ENCODE peak calls at places on chromosome 19, in eight cellular contexts. One of them, this sample, is unnamed.

GRCh38 chr19:51693819-51694218 is 689 bp downstream of the SPACA6 start:
- DNase-seq in cardiac muscle cell: no peak
- DNase-seq in neural crest cell: no peak
- DNase-seq in NCI-H460: no peak
- DNase-seq in NCI-H1694 treated with DMSO at 0.1 percent for 48 hours: no peak
- DNase-seq in activated CD4-positive, alpha-beta T cell treated with anti-CD3 and anti-CD28 coated beads, Interleukin-2, amount 50 U/mL, for 24 hours: no peak
- DNase-seq in cerebellar cortex: no peak
- DNase-seq in fibroblast of the aortic adventitia: no peak
- DNase-seq in this sample: no peak

GRCh38 chr19:927044-927706 is 1.3 kb downstream of the ARID3A start:
- DNase-seq in neural crest cell: peak; percentile 54
- DNase-seq in cardiac muscle cell: peak; percentile 71
- DNase-seq in cerebellar cortex: no peak
- DNase-seq in NCI-H460: no peak
- DNase-seq in NCI-H1694 treated with DMSO at 0.1 percent for 48 hours: no peak
- DNase-seq in activated CD4-positive, alpha-beta T cell treated with anti-CD3 and anti-CD28 coated beads, Interleukin-2, amount 50 U/mL, for 24 hours: no peak
- DNase-seq in fibroblast of the aortic adventitia: peak; percentile 34
- DNase-seq in this sample: peak; percentile 60

GRCh38 chr19:1575323-1576241 is 7.5 kb upstream of the MEX3D start:
- DNase-seq in cerebellar cortex: no peak
- DNase-seq in cardiac muscle cell: no peak
- DNase-seq in neural crest cell: no peak
- DNase-seq in activated CD4-positive, alpha-beta T cell treated with anti-CD3 and anti-CD28 coated beads, Interleukin-2, amount 50 U/mL, for 24 hours: no peak
- DNase-seq in NCI-H1694 treated with DMSO at 0.1 percent for 48 hours: no peak
- DNase-seq in NCI-H460: no peak
- DNase-seq in fibroblast of the aortic adventitia: no peak
- DNase-seq in this sample: no peak

GRCh38 chr19:30719189-30719990 is 347.2 kb downstream of the ZNF536 start:
- DNase-seq in NCI-H1694 treated with DMSO at 0.1 percent for 48 hours: no peak
- DNase-seq in cardiac muscle cell: peak; percentile 52
- DNase-seq in neural crest cell: peak; percentile 22
- DNase-seq in fibroblast of the aortic adventitia: peak; percentile 28
- DNase-seq in activated CD4-positive, alpha-beta T cell treated with anti-CD3 and anti-CD28 coated beads, Interleukin-2, amount 50 U/mL, for 24 hours: no peak
- DNase-seq in NCI-H460: no peak
- DNase-seq in cerebellar cortex: peak; percentile 47
- DNase-seq in this sample: peak; percentile 13

GRCh38 chr19:39843919-39844793 is 2.0 kb downstream of the FBL start:
- DNase-seq in activated CD4-positive, alpha-beta T cell treated with anti-CD3 and anti-CD28 coated beads, Interleukin-2, amount 50 U/mL, for 24 hours: no peak
- DNase-seq in neural crest cell: no peak
- DNase-seq in cerebellar cortex: peak; percentile 53
- DNase-seq in NCI-H1694 treated with DMSO at 0.1 percent for 48 hours: no peak
- DNase-seq in cardiac muscle cell: peak; percentile 61
- DNase-seq in fibroblast of the aortic adventitia: peak; percentile 70
- DNase-seq in NCI-H460: peak; percentile 35
- DNase-seq in this sample: peak; percentile 73

GRCh38 chr19:23896912-23897311 is 17.8 kb upstream of the ZNF726 start:
- DNase-seq in neural crest cell: no peak
- DNase-seq in cardiac muscle cell: no peak
- DNase-seq in fibroblast of the aortic adventitia: no peak
- DNase-seq in cerebellar cortex: no peak
- DNase-seq in NCI-H1694 treated with DMSO at 0.1 percent for 48 hours: no peak
- DNase-seq in NCI-H460: no peak
- DNase-seq in activated CD4-positive, alpha-beta T cell treated with anti-CD3 and anti-CD28 coated beads, Interleukin-2, amount 50 U/mL, for 24 hours: no peak
- DNase-seq in this sample: no peak

GRCh38 chr19:17625043-17625442 is 63.1 kb downstream of the UNC13A start:
- DNase-seq in NCI-H460: no peak
- DNase-seq in activated CD4-positive, alpha-beta T cell treated with anti-CD3 and anti-CD28 coated beads, Interleukin-2, amount 50 U/mL, for 24 hours: no peak
- DNase-seq in neural crest cell: no peak
- DNase-seq in cerebellar cortex: no peak
- DNase-seq in fibroblast of the aortic adventitia: no peak
- DNase-seq in cardiac muscle cell: no peak
- DNase-seq in NCI-H1694 treated with DMSO at 0.1 percent for 48 hours: no peak
- DNase-seq in this sample: no peak

GRCh38 chr19:35105411-35106290 is 10.0 kb upstream of the FXYD3 start:
- DNase-seq in NCI-H1694 treated with DMSO at 0.1 percent for 48 hours: no peak
- DNase-seq in activated CD4-positive, alpha-beta T cell treated with anti-CD3 and anti-CD28 coated beads, Interleukin-2, amount 50 U/mL, for 24 hours: no peak
- DNase-seq in neural crest cell: no peak
- DNase-seq in fibroblast of the aortic adventitia: no peak
- DNase-seq in NCI-H460: no peak
- DNase-seq in cerebellar cortex: no peak
- DNase-seq in cardiac muscle cell: no peak
- DNase-seq in this sample: no peak

GRCh38 chr19:2282062-2282861 is at the start of gene PEAK3:
- DNase-seq in NCI-H1694 treated with DMSO at 0.1 percent for 48 hours: no peak
- DNase-seq in activated CD4-positive, alpha-beta T cell treated with anti-CD3 and anti-CD28 coated beads, Interleukin-2, amount 50 U/mL, for 24 hours: no peak
- DNase-seq in cardiac muscle cell: peak; percentile 64
- DNase-seq in NCI-H460: no peak
- DNase-seq in fibroblast of the aortic adventitia: no peak
- DNase-seq in neural crest cell: peak; percentile 47
- DNase-seq in cerebellar cortex: no peak
- DNase-seq in this sample: peak; percentile 35

GRCh38 chr19:23482829-23483228 is 87.6 kb upstream of the ZNF91 start:
- DNase-seq in neural crest cell: no peak
- DNase-seq in fibroblast of the aortic adventitia: no peak
- DNase-seq in cerebellar cortex: no peak
- DNase-seq in activated CD4-positive, alpha-beta T cell treated with anti-CD3 and anti-CD28 coated beads, Interleukin-2, amount 50 U/mL, for 24 hours: no peak
- DNase-seq in cardiac muscle cell: no peak
- DNase-seq in NCI-H1694 treated with DMSO at 0.1 percent for 48 hours: no peak
- DNase-seq in NCI-H460: no peak
- DNase-seq in this sample: no peak

This sample was measured in fibroblast of pulmonary artery.